ENCODE peak calls at places on chromosomes 5 and 9, in ten cellular contexts. J is PC-3, K is small intestine, R is heart right ventricle, P is SJSA1, T is GM23248, Y is uterus, X is lower lobe of right lung, S is neural progenitor cell, N is astrocyte. B is an unnamed sample. For H3K36me3, the result is how much of the 10 kb centered on the place peaks cover.

GRCh38 chr9:5113523-5113922 is 71.9 kb downstream of the INSL6 start:
- DNase-seq in J (no peak), K (no peak), R (no peak), P (no peak), T (no peak), Y (no peak), X (no peak), S (no peak), N (no peak), B (no peak)

GRCh38 chr5:9284781-9285307 is 261.0 kb downstream of the SEMA5A start:
- DNase-seq in J (no peak), K (no peak), R (peak), P (no peak), T (peak), Y (peak), X (no peak), S (no peak), N (no peak), B (peak)

GRCh38 chr5:96537386-96537785 is 104.3 kb upstream of the PCSK1 start:
- DNase-seq in J (peak), K (peak), R (no peak), P (no peak), T (peak), Y (no peak), X (no peak), S (no peak), N (peak), B (peak)

GRCh38 chr5:139822553-139823425 is 27.2 kb downstream of the PSD2 start:
- DNase-seq in J (no peak), K (no peak), R (no peak), P (no peak), T (no peak), Y (no peak), X (no peak), S (no peak), N (no peak), B (no peak)

GRCh38 chr9:17003576-17004240 is 131.1 kb upstream of the CNTLN start:
- DNase-seq in J (peak), K (no peak), R (no peak), P (no peak), T (peak), Y (no peak), X (no peak), S (no peak), N (peak), B (peak)

GRCh38 chr5:63843190-63843589 is 119.1 kb downstream of the HTR1A start:
- DNase-seq in J (no peak), K (no peak), R (no peak), P (no peak), T (no peak), Y (no peak), X (no peak), S (no peak), N (no peak), B (no peak)

GRCh38 chr5:175712313-175712680 is 54.4 kb downstream of the HRH2 start:
- DNase-seq in J (no peak), K (no peak), R (no peak), P (no peak), T (no peak), Y (no peak), X (no peak), S (no peak), N (no peak), B (no peak)

GRCh38 chr9:94139672-94140417 is 55.6 kb downstream of the PTPDC1 start:
- DNase-seq in J (peak), K (no peak), R (peak), P (peak), T (peak), Y (peak), X (peak), S (no peak), N (peak), B (peak)

GRCh38 chr9:81632599-81632998 is 56.7 kb downstream of the TLE1 start:
- DNase-seq in J (peak), K (no peak), R (no peak), P (no peak), T (peak), Y (no peak), X (no peak), S (no peak), N (peak), B (peak)

GRCh38 chr9:2701070-2701469 is 16.2 kb upstream of the KCNV2 start:
- DNase-seq in J (no peak), K (no peak), R (no peak), P (no peak), T (no peak), Y (no peak), X (no peak), S (peak), N (no peak), B (no peak)

GRCh38 chr5:1156033-1156753 is 44.3 kb upstream of the SLC12A7 start:
- DNase-seq in J (no peak), K (no peak), R (no peak), P (no peak), T (no peak), Y (no peak), X (no peak), S (peak), N (no peak), B (no peak)
- H3K4me3 ChIP-seq in J (no peak), K (peak), R (peak), P (peak), T (no peak), Y (no peak), X (peak), S (peak), N (no peak), B (no peak)

GRCh38 chr5:64854855-64855254 is 86.1 kb downstream of the CWC27 start:
- DNase-seq in J (no peak), K (no peak), R (no peak), P (no peak), T (peak), Y (no peak), X (no peak), S (no peak), N (peak), B (no peak)
- H3K36me3 ChIP-seq in J (under half), K (under half), R (under half), P (under half), T (under half), Y (under half), X (under half), S (under half), N (under half), B (under half)

GRCh38 chr5:124524552-124525232 is 221.7 kb downstream of the ZNF608 start:
- DNase-seq in J (no peak), K (peak), R (no peak), P (no peak), T (no peak), Y (no peak), X (no peak), S (no peak), N (no peak), B (no peak)

GRCh38 chr5:124528838-124529237 is 217.6 kb downstream of the ZNF608 start:
- DNase-seq in J (peak), K (no peak), R (no peak), P (no peak), T (peak), Y (no peak), X (no peak), S (no peak), N (peak), B (no peak)

GRCh38 chr5:124530916-124531315 is 215.5 kb downstream of the ZNF608 start:
- DNase-seq in J (no peak), K (no peak), R (no peak), P (no peak), T (no peak), Y (no peak), X (no peak), S (no peak), N (no peak), B (no peak)

GRCh38 chr5:124521461-124522230 is 224.8 kb downstream of the ZNF608 start:
- DNase-seq in J (no peak), K (no peak), R (no peak), P (no peak), T (no peak), Y (no peak), X (no peak), S (no peak), N (no peak), B (no peak)

GRCh38 chr5:124527220-124527991 is 219.0 kb downstream of the ZNF608 start:
- DNase-seq in J (peak), K (peak), R (no peak), P (no peak), T (peak), Y (no peak), X (no peak), S (peak), N (peak), B (no peak)
- H3K27ac ChIP-seq in J (no peak), K (no peak), R (no peak), P (no peak), T (no peak), Y (no peak), X (no peak), S (no peak), N (no peak), B (no peak)

GRCh38 chr5:163534476-163535172 is 29.2 kb downstream of the MAT2B start:
- DNase-seq in J (no peak), K (peak), R (peak), P (no peak), T (no peak), Y (no peak), X (no peak), S (no peak), N (no peak), B (no peak)
- H3K4me3 ChIP-seq in J (no peak), K (no peak), R (no peak), P (no peak), T (no peak), Y (no peak), X (no peak), S (peak), N (no peak), B (no peak)

B was measured in brain microvascular endothelial cell.